ENCODE peak calls at places on chromosomes 13 and 19, in six cellular contexts. B is fibroblast of the aortic adventitia, L is mammary epithelial cell, P is stomach, V is neural progenitor cell, E is lower leg skin. Y is an unnamed sample.

GRCh38 chr19:50909240-50910070 is 1.7 kb downstream of the KLK4 start:
- DNase-seq in P (peak), E (no peak), V (peak), L (peak), B (no peak), Y (peak)

GRCh38 chr19:16860118-16860517 is 28.7 kb upstream of the F2RL3 start:
- DNase-seq in B (no peak), V (no peak), P (no peak), E (no peak), L (no peak), Y (no peak)

GRCh38 chr19:3358919-3359849 is 7.2 kb upstream of the NFIC start:
- DNase-seq in V (peak), B (no peak), P (peak), L (no peak), E (peak), Y (peak)

GRCh38 chr19:38274734-38275133 is 10.4 kb downstream of the SPINT2 start:
- DNase-seq in L (no peak), E (no peak), B (no peak), P (no peak), V (no peak), Y (no peak)

GRCh38 chr13:33289966-33290365 is 4.4 kb upstream of the STARD13 start:
- DNase-seq in E (no peak), B (peak), L (no peak), P (no peak), V (no peak), Y (no peak)

GRCh38 chr13:71864981-71865857 is 1.8 kb downstream of the DACH1 start:
- DNase-seq in V (peak), P (no peak), L (peak), E (peak), B (no peak), Y (no peak)

GRCh38 chr13:75135325-75135825 is 346.6 kb downstream of the TBC1D4 start:
- DNase-seq in L (peak), V (no peak), B (peak), P (no peak), E (no peak), Y (peak)

GRCh38 chr19:21463449-21464105 is 41.8 kb upstream of the ZNF429 start:
- DNase-seq in V (peak), L (peak), E (peak), P (peak), B (no peak), Y (no peak)

GRCh38 chr13:45231722-45232121 is 30.9 kb upstream of the KCTD4 start:
- DNase-seq in E (no peak), V (no peak), L (no peak), P (no peak), B (peak), Y (peak)

GRCh38 chr13:114078501-114079451 is 53.6 kb downstream of the RASA3 start:
- DNase-seq in P (peak), L (peak), V (no peak), B (peak), E (peak), Y (peak)

GRCh38 chr19:47494729-47495128 is 10.7 kb upstream of the KPTN start:
- DNase-seq in E (no peak), L (no peak), B (no peak), V (no peak), P (no peak), Y (no peak)

DNA sequence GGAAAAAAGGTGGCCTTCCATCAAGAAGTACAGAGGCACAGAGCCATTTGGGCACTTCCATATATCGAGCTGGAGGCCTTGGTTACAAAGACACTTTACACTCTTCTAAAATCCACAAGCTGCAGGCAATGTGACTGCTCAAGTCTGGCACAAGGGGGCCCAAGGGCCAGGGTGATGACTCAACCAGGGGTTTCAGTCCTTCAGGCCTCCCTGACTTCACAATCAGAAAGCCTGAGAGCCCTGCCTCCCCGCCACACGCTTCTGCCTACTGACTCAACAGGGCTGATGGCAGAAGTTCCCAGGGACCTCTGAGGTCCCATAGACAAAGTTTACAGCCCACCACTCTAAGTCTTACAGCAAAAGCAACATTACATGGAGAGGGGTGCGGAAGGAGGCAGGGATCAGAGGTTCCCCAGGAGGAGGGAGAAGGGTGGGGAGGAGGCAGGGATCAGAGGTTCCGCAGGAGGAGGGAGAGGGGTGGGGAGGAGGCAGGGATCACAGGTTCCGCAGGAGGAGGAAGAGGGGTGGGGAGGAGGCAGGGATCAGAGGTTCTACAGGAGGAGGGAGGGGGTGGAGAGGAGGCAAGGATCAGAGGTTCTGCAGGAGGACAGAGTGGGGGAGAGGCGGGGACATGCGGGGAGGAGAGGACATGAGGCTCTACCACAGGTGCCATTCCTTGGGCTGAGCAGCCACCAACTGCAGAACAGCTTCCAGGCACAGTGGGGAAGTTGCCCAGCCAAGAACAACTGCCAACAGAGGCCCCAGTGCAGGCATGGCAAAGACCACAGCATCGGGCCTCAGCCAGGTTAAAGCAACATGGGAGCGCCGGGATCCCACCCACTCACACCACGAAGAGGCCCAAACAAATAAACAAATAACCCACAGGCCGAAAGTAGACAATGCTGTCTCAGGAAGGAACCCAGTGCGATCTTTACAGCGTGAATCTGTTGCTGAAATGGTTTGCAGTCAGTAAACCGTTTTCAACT is 52.0 kb downstream of the SLC7A1 start:
- DNase-seq in B (no peak), P (no peak), L (peak), V (no peak), E (no peak), Y (peak)
- TF ChIP-seq CTCF in B (peak), P (no peak), L (no peak), V (no peak), E (no peak), Y (peak)

GRCh38 chr19:11843741-11844140 is 4.8 kb upstream of the ZNF439 start:
- DNase-seq in E (no peak), L (no peak), B (no peak), P (no peak), V (no peak), Y (no peak)

GRCh38 chr19:11849264-11849615 is 714 bp downstream of the ZNF439 start:
- DNase-seq in E (no peak), V (no peak), P (no peak), B (peak), L (no peak), Y (no peak)

GRCh38 chr19:11848594-11849263 is at the start of gene ZNF439:
- DNase-seq in E (peak), L (peak), V (peak), P (peak), B (peak), Y (peak)

GRCh38 chr19:11853358-11853757 is 4.8 kb downstream of the ZNF439 start:
- DNase-seq in L (no peak), P (no peak), B (no peak), V (no peak), E (no peak), Y (no peak)

DNA sequence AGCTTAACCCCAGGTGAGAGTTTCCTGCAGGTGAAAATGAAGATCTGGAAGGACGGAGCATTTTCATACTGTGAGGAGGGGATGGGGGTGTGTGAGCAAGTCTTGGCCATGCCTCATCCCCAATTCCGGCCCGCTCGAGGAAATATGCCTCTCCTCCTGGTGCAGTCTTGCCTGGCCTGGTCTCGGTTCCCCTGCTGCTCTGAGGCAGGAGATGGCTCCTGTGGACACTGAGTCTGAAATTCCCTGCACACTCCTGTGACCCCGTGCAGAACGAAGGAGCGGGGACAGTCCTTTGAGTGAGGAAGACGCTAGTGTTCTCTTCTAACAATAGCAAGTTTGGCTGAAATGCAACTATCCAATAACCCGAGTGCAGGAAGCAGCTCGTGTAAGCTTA is 329 bp upstream of the ZNF439 start:
- DNase-seq in P (no peak), L (no peak), E (no peak), V (no peak), B (no peak), Y (no peak)
- H3K4me3 ChIP-seq in P (peak), L (no peak), E (peak), V (no peak), B (peak), Y (peak)

DNA sequence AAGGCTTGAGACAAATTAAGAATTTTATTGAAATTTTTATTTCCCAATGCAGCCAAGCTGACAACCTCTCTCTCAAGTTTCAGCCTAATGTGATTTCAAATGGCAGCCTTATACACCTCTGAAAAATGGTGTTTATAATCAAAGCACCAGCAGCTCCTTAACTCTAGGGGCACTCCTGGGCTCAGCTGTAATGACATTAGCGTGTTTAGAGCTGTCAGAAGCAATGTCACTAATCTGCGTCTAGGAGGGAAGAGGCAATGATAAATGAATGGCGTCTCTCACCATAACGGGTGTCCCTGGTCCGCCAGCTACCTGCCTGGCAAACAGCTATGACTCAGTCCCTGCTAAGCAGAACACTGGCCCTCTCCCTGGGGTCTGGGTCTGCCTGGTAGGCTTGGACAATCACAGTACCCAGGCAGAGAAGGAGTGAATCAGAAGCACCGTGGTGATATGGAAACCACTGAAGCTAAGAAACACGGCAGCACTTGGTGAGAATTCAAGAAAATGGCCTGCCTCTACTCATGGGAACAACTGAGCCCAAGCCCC is 131.8 kb upstream of the VSTM2B start:
- DNase-seq in B (no peak), E (no peak), L (no peak), V (peak), P (no peak), Y (no peak)
- TF ChIP-seq CTCF in B (no peak), E (no peak), L (no peak), V (peak), P (no peak), Y (no peak)

DNA sequence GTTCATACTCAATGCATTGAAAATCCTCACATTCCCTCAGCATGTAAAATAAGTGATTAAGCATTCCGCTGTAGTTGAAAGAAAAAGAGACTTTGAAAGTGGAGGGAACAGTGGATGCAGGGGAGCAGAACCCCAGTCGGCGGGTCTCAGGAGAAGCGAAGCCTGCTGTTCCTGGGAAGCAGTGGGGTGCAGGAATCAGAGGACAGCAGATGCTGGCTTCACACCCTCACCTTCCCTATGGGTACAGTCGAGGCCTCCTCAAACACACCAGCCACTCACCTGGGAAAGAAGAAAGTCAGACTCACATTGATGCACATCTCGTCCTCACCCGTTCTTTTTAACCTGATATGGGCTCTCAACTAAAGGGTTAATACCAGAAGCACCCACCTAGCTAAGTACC is 38.2 kb downstream of the COL4A2 start:
- DNase-seq in P (no peak), L (no peak), V (no peak), E (peak), B (no peak), Y (no peak)
- H3K4me3 ChIP-seq in P (no peak), L (no peak), V (no peak), E (no peak), B (no peak), Y (no peak)

GRCh38 chr13:100515410-100515800 is 73.2 kb downstream of the GGACT start:
- DNase-seq in B (no peak), P (no peak), E (no peak), L (no peak), V (no peak), Y (no peak)

GRCh38 chr13:100513987-100514670 is 74.5 kb downstream of the GGACT start:
- DNase-seq in B (peak), L (no peak), V (no peak), E (no peak), P (no peak), Y (peak)

GRCh38 chr13:100513171-100513570 is 75.4 kb downstream of the GGACT start:
- DNase-seq in V (no peak), P (no peak), E (no peak), B (no peak), L (no peak), Y (no peak)

GRCh38 chr13:100517135-100517534 is 71.5 kb downstream of the GGACT start:
- DNase-seq in B (no peak), E (no peak), V (no peak), P (peak), L (no peak), Y (no peak)

GRCh38 chr13:100514788-100515409 is 73.7 kb downstream of the GGACT start:
- DNase-seq in B (peak), E (peak), L (peak), P (peak), V (peak), Y (peak)
- TF ChIP-seq CTCF in B (peak), E (no peak), L (peak), P (peak), V (peak), Y (peak)